ENCODE peak calls at places on chromosomes 16 and 17, in five cellular contexts. Y is fibroblast of lung, R is RWPE2, U is psoas muscle, N is skeletal muscle cell. Q is an unnamed sample.

GRCh38 chr17:58268326-58268725 is 12.4 kb downstream of the MPO start:
- DNase-seq in Y (no peak), R (no peak), U (no peak), N (no peak), Q (no peak)

GRCh38 chr17:51461578-51462004 is 201.2 kb downstream of the UTP18 start:
- DNase-seq in Y (peak), R (no peak), U (peak), N (no peak), Q (no peak)

GRCh38 chr16:19384656-19385055 is 33.0 kb upstream of the TMC5 start:
- DNase-seq in Y (no peak), R (peak), U (no peak), N (no peak), Q (no peak)

GRCh38 chr17:28973414-28973813 is 22.1 kb upstream of the PHF12 start:
- DNase-seq in Y (peak), R (no peak), U (no peak), N (no peak), Q (peak)

GRCh38 chr17:9386401-9386800 is 189.2 kb downstream of the STX8 start:
- DNase-seq in Y (peak), R (no peak), U (no peak), N (no peak), Q (no peak)

GRCh38 chr17:75679706-75680201 is 12.6 kb downstream of the SAP30BP start:
- DNase-seq in Y (peak), R (no peak), U (no peak), N (no peak), Q (no peak)

GRCh38 chr16:65964752-65965151 is 401.7 kb upstream of the CDH5 start:
- DNase-seq in Y (no peak), R (no peak), U (no peak), N (no peak), Q (no peak)

GRCh38 chr17:54537656-54538055 is 363.0 kb upstream of the TOM1L1 start:
- DNase-seq in Y (no peak), R (no peak), U (no peak), N (no peak), Q (no peak)

GRCh38 chr16:30985401-30986128 is 558 bp downstream of the HSD3B7 start:
- DNase-seq in Y (no peak), R (no peak), U (peak), N (no peak), Q (no peak)

DNA sequence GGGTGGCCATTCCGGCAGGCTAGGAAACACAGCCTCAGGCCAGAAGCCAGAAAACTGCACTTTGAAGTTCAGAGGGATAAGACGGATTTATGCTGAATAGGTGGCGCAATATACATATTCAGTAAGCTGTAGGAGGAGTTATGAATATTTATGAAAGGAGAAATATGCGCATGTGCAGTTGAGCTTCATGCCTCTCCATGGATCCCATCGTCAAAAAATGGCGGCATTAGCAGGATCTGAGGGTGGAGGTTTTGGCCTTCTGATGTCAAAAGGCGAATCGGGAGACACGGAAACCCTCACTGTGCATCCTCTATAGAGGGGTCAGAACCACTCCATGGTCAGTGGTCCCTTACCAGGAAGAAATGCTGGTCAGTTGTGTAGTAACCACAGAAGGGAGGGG is 82.3 kb downstream of the KATNIP start:
- DNase-seq in Y (no peak), R (no peak), U (no peak), N (no peak), Q (no peak)
- H3K4me3 ChIP-seq in Y (no peak), R (no peak), U (no peak), N (no peak), Q (no peak)

GRCh38 chr17:77146882-77147281 is 6.1 kb downstream of the SEC14L1 start:
- DNase-seq in Y (no peak), R (no peak), U (no peak), N (no peak), Q (no peak)
- H3K4me3 ChIP-seq in Y (no peak), R (no peak), U (peak), N (no peak), Q (no peak)

DNA sequence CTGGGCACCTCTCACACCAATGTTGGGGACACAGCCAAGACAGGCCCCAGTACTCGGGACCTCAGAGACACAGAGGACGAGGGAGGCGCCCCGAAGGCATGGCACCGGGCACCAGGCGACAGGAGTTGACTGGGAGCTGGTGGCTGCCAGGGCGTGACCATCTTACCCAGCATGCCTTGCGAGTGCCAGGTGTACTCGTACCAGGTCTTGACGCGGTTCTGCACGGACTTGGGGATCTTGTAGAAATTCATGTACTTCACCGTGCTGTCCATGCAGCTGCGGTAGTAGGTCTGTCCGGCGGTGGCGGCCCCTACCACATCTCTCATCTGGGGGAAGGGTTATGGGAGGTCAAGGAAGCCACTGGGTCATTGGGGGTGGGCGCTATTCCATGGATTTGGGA is 67.3 kb downstream of the CNGB1 start:
- DNase-seq in Y (no peak), R (no peak), U (no peak), N (no peak), Q (no peak)
- H3K4me3 ChIP-seq in Y (no peak), R (no peak), U (no peak), N (no peak), Q (no peak)

GRCh38 chr16:89090182-89090630 is 3.4 kb upstream of the ACSF3 start:
- DNase-seq in Y (no peak), R (no peak), U (no peak), N (no peak), Q (no peak)
- H3K4me3 ChIP-seq in Y (no peak), R (no peak), U (no peak), N (no peak), Q (no peak)

GRCh38 chr17:82014971-82015310 is 7.7 kb downstream of the CENPX start:
- DNase-seq in Y (no peak), R (no peak), U (no peak), N (no peak), Q (no peak)

GRCh38 chr17:82015311-82015971 is 7.2 kb downstream of the CENPX start:
- DNase-seq in Y (no peak), R (no peak), U (no peak), N (no peak), Q (no peak)

GRCh38 chr17:82013772-82014321 is 8.8 kb downstream of the CENPX start:
- DNase-seq in Y (no peak), R (no peak), U (no peak), N (no peak), Q (no peak)

GRCh38 chr17:82013341-82013740 is 9.3 kb downstream of the CENPX start:
- DNase-seq in Y (no peak), R (no peak), U (no peak), N (no peak), Q (no peak)

GRCh38 chr17:82014432-82014831 is 8.2 kb downstream of the CENPX start:
- DNase-seq in Y (no peak), R (no peak), U (no peak), N (no peak), Q (no peak)
- H3K4me3 ChIP-seq in Y (no peak), R (no peak), U (no peak), N (no peak), Q (no peak)

Q was measured in astrocyte of the cerebellum.